ENCODE peak calls at places on chromosomes 7 and 10, in seven cellular contexts. Q, Y, D, J, S, W and K are unnamed samples.

GRCh38 chr10:79898597-79899325 is 50.1 kb downstream of the SFTPD start:
- DNase-seq in Q (no peak), Y (no peak), D (no peak), J (no peak), S (no peak), W (no peak), K (no peak)

GRCh38 chr7:512541-513311 is 6.9 kb downstream of the PDGFA start:
- DNase-seq in Q (no peak), Y (peak), D (no peak), J (peak), S (peak), W (peak), K (no peak)

GRCh38 chr10:1536341-1536740 is 201.0 kb downstream of the ADARB2 start:
- DNase-seq in Q (peak), Y (no peak), D (no peak), J (no peak), S (no peak), W (peak), K (no peak)

GRCh38 chr10:62443866-62444265 is 69.7 kb downstream of the ZNF365 start:
- DNase-seq in Q (no peak), Y (no peak), D (no peak), J (no peak), S (no peak), W (no peak), K (no peak)

GRCh38 chr10:57579926-57580325 is 687.8 kb downstream of the IPMK start:
- DNase-seq in Q (no peak), Y (no peak), D (peak), J (no peak), S (peak), W (no peak), K (no peak)

GRCh38 chr10:99656199-99657064 is 2.9 kb upstream of the ENTPD7 start:
- DNase-seq in Q (no peak), Y (no peak), D (no peak), J (no peak), S (no peak), W (no peak), K (no peak)

GRCh38 chr7:125084196-125084595 is 154.6 kb upstream of the POT1 start:
- DNase-seq in Q (no peak), Y (no peak), D (no peak), J (no peak), S (no peak), W (no peak), K (no peak)

GRCh38 chr7:73718905-73719805 is at the start of gene STX1A:
- DNase-seq in Q (peak), Y (no peak), D (peak), J (peak), S (peak), W (peak), K (no peak)

GRCh38 chr10:112299456-112299855 is 16.3 kb downstream of the TECTB start:
- DNase-seq in Q (no peak), Y (no peak), D (no peak), J (no peak), S (no peak), W (no peak), K (no peak)

GRCh38 chr7:70143089-70144044 is 545.1 kb downstream of the AUTS2 start:
- DNase-seq in Q (no peak), Y (no peak), D (no peak), J (no peak), S (peak), W (no peak), K (no peak)

GRCh38 chr7:30888783-30889182 is 22.9 kb upstream of the AQP1 start:
- DNase-seq in Q (no peak), Y (no peak), D (no peak), J (no peak), S (peak), W (no peak), K (no peak)
- TF ChIP-seq CTCF in Q (no peak), Y (no peak), D (peak), J (no peak), S (no peak), W (no peak), K (no peak)

GRCh38 chr10:91076991-91077548 is 143.4 kb upstream of the PCGF5 start:
- DNase-seq in Q (no peak), Y (no peak), D (no peak), J (no peak), S (no peak), W (no peak), K (no peak)

GRCh38 chr10:91073301-91073780 is 147.1 kb upstream of the PCGF5 start:
- DNase-seq in Q (no peak), Y (no peak), D (no peak), J (no peak), S (no peak), W (no peak), K (no peak)

GRCh38 chr10:91080776-91081175 is 139.7 kb upstream of the PCGF5 start:
- DNase-seq in Q (no peak), Y (no peak), D (no peak), J (no peak), S (no peak), W (no peak), K (no peak)

GRCh38 chr10:91082447-91082846 is 138.0 kb upstream of the PCGF5 start:
- DNase-seq in Q (no peak), Y (no peak), D (no peak), J (no peak), S (no peak), W (no peak), K (no peak)

GRCh38 chr10:91077549-91078017 is 142.9 kb upstream of the PCGF5 start:
- DNase-seq in Q (peak), Y (peak), D (no peak), J (peak), S (peak), W (peak), K (no peak)
- H3K4me3 ChIP-seq in Q (peak), Y (no peak), D (no peak), J (no peak), S (no peak), W (no peak), K (no peak)

GRCh38 chr7:101941481-101942383 is 124.3 kb downstream of the CUX1 start:
- DNase-seq in Q (no peak), Y (peak), D (no peak), J (no peak), S (peak), W (peak), K (no peak)
- TF ChIP-seq CTCF in Q (no peak), Y (no peak), D (no peak), J (no peak), S (no peak), W (no peak), K (no peak)

DNA sequence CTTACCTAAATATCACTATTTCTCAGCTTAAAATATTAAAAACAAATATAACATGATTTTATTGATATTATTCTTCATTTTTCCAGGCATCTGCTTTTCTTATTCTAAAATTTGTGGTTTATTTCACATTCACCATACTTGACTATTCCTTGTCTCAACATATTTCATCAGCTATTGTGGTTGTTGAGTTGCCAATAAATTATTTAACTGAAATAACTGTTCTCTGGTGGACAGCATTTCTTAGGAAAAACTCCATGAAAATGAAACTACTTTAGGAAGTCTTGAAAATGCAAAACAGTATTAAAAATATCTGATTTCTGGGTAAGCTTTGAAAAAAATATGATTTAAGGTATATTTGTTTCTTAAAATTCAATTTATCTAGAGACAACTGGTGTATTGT is 122.9 kb upstream of the SEMA3A start:
- DNase-seq in Q (no peak), Y (no peak), D (no peak), J (no peak), S (no peak), W (no peak), K (no peak)
- H3K4me3 ChIP-seq in Q (no peak), Y (no peak), D (no peak), J (no peak), S (no peak), W (no peak), K (no peak)

GRCh38 chr10:119917777-119918176 is 25.2 kb downstream of the SEC23IP start:
- DNase-seq in Q (no peak), Y (no peak), D (no peak), J (no peak), S (no peak), W (no peak), K (no peak)
- TF ChIP-seq CTCF in Q (no peak), Y (no peak), D (no peak), J (no peak), S (peak), W (no peak), K (no peak)

DNA sequence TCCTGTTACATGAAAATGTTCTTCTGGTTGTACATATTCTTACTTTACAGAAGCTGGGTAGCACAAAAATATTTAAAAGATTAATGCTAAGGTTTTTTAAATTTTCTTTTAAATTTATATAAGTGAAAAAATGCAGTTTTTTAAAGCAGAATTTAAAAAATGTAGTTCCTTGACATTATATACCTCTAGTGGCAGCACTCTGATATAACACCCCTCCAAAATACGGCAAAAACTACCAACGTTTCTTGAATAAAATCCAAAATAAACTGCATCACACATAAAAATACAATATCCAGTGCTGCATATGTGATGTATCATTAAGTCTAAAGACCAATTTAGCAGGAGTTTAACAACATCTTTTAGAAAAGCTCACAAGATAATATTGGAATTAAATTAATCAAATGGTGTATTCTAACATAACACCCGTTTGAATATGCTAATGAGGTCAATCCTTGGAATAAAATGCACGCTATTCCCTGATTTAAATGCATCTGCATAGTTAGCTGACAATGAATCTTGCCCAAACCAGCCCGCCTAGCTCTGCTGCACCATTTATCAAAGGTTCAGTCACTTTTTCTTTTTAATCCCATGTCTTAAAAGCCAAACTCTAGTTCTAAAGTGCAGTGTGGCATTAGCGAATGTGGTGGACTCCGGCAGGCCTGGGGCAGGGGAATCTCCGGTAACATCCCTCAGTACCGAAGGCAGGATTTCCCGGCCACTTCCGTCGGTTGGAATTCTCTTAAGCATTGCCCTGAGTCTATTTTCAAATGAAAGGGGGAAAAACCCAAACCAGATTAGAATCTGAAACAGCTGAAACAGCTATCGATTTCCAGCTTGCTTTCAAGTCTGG is 1.2 kb downstream of the TCERG1L start:
- DNase-seq in Q (no peak), Y (no peak), D (no peak), J (no peak), S (no peak), W (no peak), K (no peak)
- H3K4me3 ChIP-seq in Q (no peak), Y (no peak), D (peak), J (no peak), S (no peak), W (no peak), K (no peak)

GRCh38 chr7:129640400-129640799 is 28.9 kb downstream of the NRF1 start:
- DNase-seq in Q (no peak), Y (no peak), D (no peak), J (no peak), S (no peak), W (no peak), K (no peak)

GRCh38 chr7:129642871-129643515 is 31.5 kb downstream of the NRF1 start:
- DNase-seq in Q (no peak), Y (no peak), D (no peak), J (no peak), S (no peak), W (no peak), K (no peak)

GRCh38 chr7:129646369-129647021 is 35.0 kb downstream of the NRF1 start:
- DNase-seq in Q (no peak), Y (no peak), D (peak), J (no peak), S (no peak), W (no peak), K (no peak)

GRCh38 chr7:129643545-129644170 is 32.1 kb downstream of the NRF1 start:
- DNase-seq in Q (no peak), Y (no peak), D (no peak), J (no peak), S (no peak), W (no peak), K (no peak)

GRCh38 chr7:129644634-129645230 is 33.2 kb downstream of the NRF1 start:
- DNase-seq in Q (no peak), Y (no peak), D (no peak), J (no peak), S (peak), W (no peak), K (no peak)
- TF ChIP-seq CTCF in Q (peak), Y (peak), D (peak), J (peak), S (peak), W (no peak), K (peak)

DNA sequence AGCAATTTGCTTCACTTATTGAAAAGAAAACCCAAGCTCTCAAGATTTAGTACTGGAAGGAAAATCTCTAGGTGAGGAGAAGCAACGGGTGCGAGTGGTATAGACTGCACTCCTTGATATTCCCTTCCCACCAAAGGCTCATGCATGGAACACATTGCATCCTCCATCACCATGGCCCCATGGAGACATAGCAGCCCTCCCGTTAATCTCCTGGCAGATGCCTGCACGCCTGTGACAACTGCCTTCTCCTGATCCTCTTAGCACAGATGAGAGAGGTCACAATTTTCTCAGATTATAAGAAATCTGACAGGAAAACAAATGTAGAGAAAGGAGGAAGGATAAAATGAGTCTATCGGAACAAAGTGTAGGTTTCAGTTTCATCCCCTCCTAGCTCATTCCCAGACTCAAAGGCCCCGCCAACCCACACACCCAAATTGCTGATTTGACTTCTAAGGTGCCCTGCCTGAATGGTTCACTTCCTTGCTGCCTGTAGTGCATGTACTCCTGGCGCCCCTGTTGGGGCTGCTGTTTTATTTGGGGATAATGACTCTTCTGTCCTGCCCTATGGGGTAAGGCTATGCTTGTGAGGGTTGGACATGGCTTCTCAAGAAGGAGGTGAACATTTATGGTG is 50.0 kb downstream of the PLXNA4 start:
- DNase-seq in Q (no peak), Y (no peak), D (no peak), J (no peak), S (no peak), W (no peak), K (no peak)
- H3K4me3 ChIP-seq in Q (no peak), Y (no peak), D (no peak), J (no peak), S (no peak), W (no peak), K (no peak)

GRCh38 chr10:82932426-82932825 is 1057.4 kb downstream of the NRG3 start:
- DNase-seq in Q (no peak), Y (no peak), D (no peak), J (no peak), S (peak), W (no peak), K (no peak)

GRCh38 chr10:82938331-82938730 is 1063.3 kb downstream of the NRG3 start:
- DNase-seq in Q (no peak), Y (no peak), D (no peak), J (no peak), S (no peak), W (no peak), K (no peak)

GRCh38 chr10:82934947-82935346 is 1060.0 kb downstream of the NRG3 start:
- DNase-seq in Q (no peak), Y (no peak), D (no peak), J (no peak), S (no peak), W (no peak), K (no peak)

DNA sequence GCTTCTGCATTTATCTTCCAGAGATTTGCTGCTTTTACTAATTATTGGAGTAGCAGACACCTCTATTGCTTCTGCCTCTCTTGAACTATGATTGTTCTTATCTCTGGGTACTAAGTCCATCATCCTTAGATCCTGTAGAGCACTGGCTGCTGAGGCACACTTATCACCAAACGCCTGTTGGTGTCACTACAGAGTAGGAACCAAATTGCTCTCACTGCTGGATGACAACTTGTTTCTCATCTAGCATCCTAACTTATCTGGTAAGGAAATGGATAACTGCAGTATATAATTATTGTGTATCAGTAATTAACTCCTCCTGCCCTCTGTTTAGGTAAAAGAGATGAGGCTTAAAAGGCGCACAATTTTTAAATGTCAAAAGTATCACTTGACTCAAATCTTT is 1059.4 kb downstream of the NRG3 start:
- DNase-seq in Q (no peak), Y (no peak), D (peak), J (no peak), S (no peak), W (no peak), K (no peak)
- TF ChIP-seq CTCF in Q (no peak), Y (no peak), D (peak), J (no peak), S (no peak), W (no peak), K (no peak)

DNA sequence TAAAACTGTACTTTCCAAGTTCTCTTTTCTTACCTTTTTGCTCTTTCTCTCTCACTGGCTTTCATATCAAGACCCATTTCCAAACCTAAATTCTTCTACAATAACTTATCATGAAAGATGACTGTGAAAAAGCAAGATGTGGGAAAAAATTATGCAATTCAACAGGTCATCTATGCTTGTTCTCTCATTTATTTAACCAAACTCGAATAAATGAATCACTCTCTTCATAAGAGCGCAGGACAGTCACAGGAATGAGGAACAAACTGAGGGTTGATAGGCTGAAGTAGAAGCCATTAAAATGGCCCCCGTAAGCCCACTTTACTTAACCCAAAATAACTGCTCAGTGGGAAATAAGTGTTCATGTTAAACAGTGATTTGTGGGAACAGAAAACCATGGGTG is 1289.7 kb upstream of the SORCS1 start:
- DNase-seq in Q (no peak), Y (no peak), D (no peak), J (no peak), S (no peak), W (no peak), K (no peak)
- H3K4me3 ChIP-seq in Q (no peak), Y (no peak), D (no peak), J (no peak), S (no peak), W (no peak), K (no peak)